ENCODE peak calls at places on chromosomes 13 and 19, in seven cellular contexts. Q is CD8-positive, alpha-beta T cell; K is neural crest cell; Z is breast epithelium; G is B cell; A is GM12892; L is AG09309. W is an unnamed sample.

GRCh38 chr19:4495471-4495870 is 22.8 kb downstream of the PLIN4 start:
- DNase-seq in Q (no peak), K (no peak), Z (no peak), G (no peak), A (no peak), L (no peak), W (no peak)

GRCh38 chr19:953501-954271 is 27.9 kb downstream of the ARID3A start:
- DNase-seq in Q (no peak), K (no peak), Z (no peak), G (no peak), A (no peak), L (no peak), W (no peak)

GRCh38 chr13:51105046-51105445 is 6.0 kb downstream of the C13orf42 start:
- DNase-seq in Q (no peak), K (no peak), Z (no peak), G (no peak), A (no peak), L (no peak), W (no peak)

GRCh38 chr13:94641432-94641941 is 39.8 kb downstream of the GPR180 start:
- DNase-seq in Q (no peak), K (no peak), Z (no peak), G (no peak), A (no peak), L (peak), W (no peak)

GRCh38 chr19:42124386-42124901 is 7.8 kb downstream of the POU2F2 start:
- DNase-seq in Q (no peak), K (no peak), Z (no peak), G (no peak), A (no peak), L (no peak), W (no peak)

GRCh38 chr13:91347996-91348905 is 764 bp downstream of the MIR17HG start:
- DNase-seq in Q (peak), K (peak), Z (peak), G (peak), A (peak), L (no peak), W (peak)

GRCh38 chr19:12896460-12896859 is 5.5 kb downstream of the GCDH start:
- DNase-seq in Q (no peak), K (no peak), Z (no peak), G (no peak), A (no peak), L (no peak), W (no peak)

GRCh38 chr13:73778242-73778864 is 355.9 kb downstream of the KLF12 start:
- DNase-seq in Q (no peak), K (no peak), Z (no peak), G (no peak), A (no peak), L (no peak), W (no peak)

GRCh38 chr19:14061751-14062557 is at the start of gene PALM3:
- DNase-seq in Q (no peak), K (no peak), Z (peak), G (no peak), A (no peak), L (no peak), W (no peak)

GRCh38 chr13:67383358-67383757 is 153.2 kb upstream of the PCDH9 start:
- DNase-seq in Q (no peak), K (no peak), Z (no peak), G (no peak), A (no peak), L (no peak), W (no peak)

GRCh38 chr19:18771328-18772242 is 19.5 kb downstream of the COMP start:
- DNase-seq in Q (no peak), K (no peak), Z (no peak), G (no peak), A (no peak), L (no peak), W (peak)

GRCh38 chr13:70380809-70381208 is 272.6 kb upstream of the KLHL1 start:
- DNase-seq in Q (no peak), K (no peak), Z (no peak), G (no peak), A (no peak), L (no peak), W (no peak)

GRCh38 chr13:100330662-100331061 is 241.8 kb downstream of the PCCA start:
- DNase-seq in Q (no peak), K (no peak), Z (no peak), G (no peak), A (no peak), L (no peak), W (no peak)

GRCh38 chr13:29929062-29929847 is 78.8 kb upstream of the UBL3 start:
- DNase-seq in Q (no peak), K (no peak), Z (no peak), G (no peak), A (no peak), L (no peak), W (no peak)

GRCh38 chr19:49422407-49423277 is 599 bp downstream of the PTH2 start:
- DNase-seq in Q (no peak), K (peak), Z (no peak), G (no peak), A (no peak), L (no peak), W (peak)

GRCh38 chr13:113937497-113938140 is 36.3 kb downstream of the C13orf46 start:
- DNase-seq in Q (no peak), K (no peak), Z (no peak), G (no peak), A (no peak), L (no peak), W (no peak)

GRCh38 chr13:21568854-21569253 is 35.1 kb downstream of the MICU2 start:
- DNase-seq in Q (no peak), K (no peak), Z (no peak), G (no peak), A (no peak), L (no peak), W (no peak)

GRCh38 chr13:99982021-99982740 is 597 bp downstream of the ZIC2 start:
- DNase-seq in Q (no peak), K (no peak), Z (no peak), G (no peak), A (no peak), L (no peak), W (peak)

GRCh38 chr19:3521104-3521445 is 15.0 kb downstream of the FZR1 start:
- DNase-seq in Q (no peak), K (no peak), Z (no peak), G (no peak), A (no peak), L (no peak), W (peak)

GRCh38 chr19:17125052-17125727 is 49.6 kb downstream of the MYO9B start:
- DNase-seq in Q (no peak), K (no peak), Z (no peak), G (peak), A (peak), L (peak), W (no peak)

GRCh38 chr19:45745606-45746005 is 12.4 kb downstream of the MEIOSIN start:
- DNase-seq in Q (no peak), K (no peak), Z (no peak), G (no peak), A (no peak), L (no peak), W (no peak)

GRCh38 chr13:49062297-49062896 is 86.7 kb downstream of the FNDC3A start:
- DNase-seq in Q (no peak), K (no peak), Z (no peak), G (no peak), A (no peak), L (no peak), W (peak)

GRCh38 chr19:51702103-51702753 is 9.1 kb downstream of the SPACA6 start:
- DNase-seq in Q (no peak), K (no peak), Z (peak), G (no peak), A (no peak), L (no peak), W (peak)

GRCh38 chr13:75633285-75633684 is 2.8 kb upstream of the LMO7 start:
- DNase-seq in Q (no peak), K (no peak), Z (no peak), G (no peak), A (no peak), L (peak), W (no peak)

GRCh38 chr13:80338781-80339577 is 1.9 kb downstream of the SPRY2 start:
- DNase-seq in Q (no peak), K (peak), Z (peak), G (no peak), A (no peak), L (peak), W (peak)

GRCh38 chr19:35896643-35897040 is 3.7 kb downstream of the NFKBID start:
- DNase-seq in Q (no peak), K (no peak), Z (no peak), G (no peak), A (no peak), L (no peak), W (no peak)

GRCh38 chr13:107713314-107713713 is 502.0 kb downstream of the LIG4 start:
- DNase-seq in Q (no peak), K (no peak), Z (no peak), G (no peak), A (no peak), L (no peak), W (no peak)

GRCh38 chr13:47829684-47830083 is 171.4 kb downstream of the SUCLA2 start:
- DNase-seq in Q (no peak), K (no peak), Z (no peak), G (no peak), A (no peak), L (no peak), W (no peak)

GRCh38 chr13:26954981-26955380 is 194.4 kb upstream of the GPR12 start:
- DNase-seq in Q (no peak), K (no peak), Z (no peak), G (no peak), A (no peak), L (no peak), W (no peak)

GRCh38 chr19:13882419-13882795 is 5.5 kb downstream of the NANOS3 start:
- DNase-seq in Q (no peak), K (no peak), Z (no peak), G (no peak), A (no peak), L (no peak), W (no peak)

GRCh38 chr19:18073197-18073596 is 13.5 kb downstream of the IL12RB1 start:
- DNase-seq in Q (no peak), K (no peak), Z (no peak), G (no peak), A (no peak), L (no peak), W (no peak)

GRCh38 chr19:8204961-8205360 is 4.2 kb upstream of the CERS4 start:
- DNase-seq in Q (no peak), K (no peak), Z (peak), G (no peak), A (no peak), L (no peak), W (no peak)

GRCh38 chr13:55244991-55245644 is 1895.6 kb upstream of the PRR20A start:
- DNase-seq in Q (no peak), K (peak), Z (no peak), G (no peak), A (no peak), L (no peak), W (no peak)

GRCh38 chr19:15418112-15418587 is 638 bp downstream of the AKAP8L start:
- DNase-seq in Q (no peak), K (no peak), Z (no peak), G (no peak), A (no peak), L (no peak), W (peak)

GRCh38 chr19:46480409-46480808 is 9.0 kb upstream of the PNMA8A start:
- DNase-seq in Q (no peak), K (no peak), Z (no peak), G (no peak), A (no peak), L (no peak), W (no peak)

GRCh38 chr19:38975861-38976271 is 324 bp upstream of the FBXO17 start:
- DNase-seq in Q (no peak), K (peak), Z (no peak), G (no peak), A (no peak), L (no peak), W (no peak)

GRCh38 chr13:113124211-113125025 is 1.8 kb downstream of the F10 start:
- DNase-seq in Q (no peak), K (no peak), Z (peak), G (no peak), A (no peak), L (no peak), W (no peak)

W was measured in K562.